ENCODE peak calls at places on chromosomes 1 and 21, in four cellular contexts. D, G, P and M are unnamed samples.

GRCh38 chr1:236524142-236524891 is 535 bp downstream of the LGALS8 start:
- DNase-seq in D (peak), G (peak), P (peak), M (peak)

GRCh38 chr1:204089044-204089751 is 16.3 kb downstream of the SOX13 start:
- DNase-seq in D (no peak), G (no peak), P (no peak), M (no peak)

GRCh38 chr21:36004441-36004840 is 55.9 kb downstream of the SETD4 start:
- DNase-seq in D (no peak), G (no peak), P (peak), M (peak)

GRCh38 chr1:12276225-12276624 is 46.4 kb downstream of the VPS13D start:
- DNase-seq in D (peak), G (peak), P (no peak), M (peak)

GRCh38 chr1:240285541-240285940 is 193.9 kb downstream of the FMN2 start:
- DNase-seq in D (no peak), G (no peak), P (no peak), M (no peak)

GRCh38 chr1:74317663-74318062 is 82.5 kb downstream of the TNNI3K start:
- DNase-seq in D (no peak), G (no peak), P (no peak), M (no peak)

GRCh38 chr1:231241751-231242150 is 739 bp downstream of the GNPAT start:
- DNase-seq in D (no peak), G (no peak), P (no peak), M (peak)

GRCh38 chr1:36520771-36521420 is 38.2 kb upstream of the CSF3R start:
- DNase-seq in D (no peak), G (no peak), P (no peak), M (no peak)

GRCh38 chr1:236075848-236076247 is 11.0 kb upstream of the NID1 start:
- DNase-seq in D (no peak), G (peak), P (no peak), M (no peak)

GRCh38 chr1:28860332-28861073 is 48.5 kb downstream of the OPRD1 start:
- DNase-seq in D (no peak), G (no peak), P (no peak), M (no peak)

GRCh38 chr21:36539434-36540150 is 59.7 kb upstream of the CLDN14 start:
- DNase-seq in D (no peak), G (no peak), P (no peak), M (no peak)

GRCh38 chr1:94143173-94143808 is 22.3 kb upstream of the ABCA4 start:
- DNase-seq in D (no peak), G (no peak), P (no peak), M (no peak)

GRCh38 chr1:151547119-151547899 is 7.2 kb downstream of the TUFT1 start:
- DNase-seq in D (peak), G (peak), P (no peak), M (no peak)

GRCh38 chr1:14168663-14169062 is 429.8 kb upstream of the KAZN start:
- DNase-seq in D (no peak), G (no peak), P (no peak), M (no peak)

GRCh38 chr1:32764826-32765545 is 52.2 kb downstream of the YARS1 start:
- DNase-seq in D (no peak), G (no peak), P (no peak), M (no peak)

GRCh38 chr1:176932114-176933104 is 232.1 kb downstream of the ASTN1 start:
- DNase-seq in D (no peak), G (no peak), P (no peak), M (no peak)

GRCh38 chr1:71157151-71157550 is 76.3 kb upstream of the ZRANB2 start:
- DNase-seq in D (no peak), G (no peak), P (no peak), M (no peak)

GRCh38 chr1:60227581-60228252 is 154.1 kb upstream of the C1orf87 start:
- DNase-seq in D (no peak), G (no peak), P (no peak), M (no peak)

GRCh38 chr1:86906419-86906818 is 7.5 kb downstream of the SELENOF start:
- DNase-seq in D (no peak), G (no peak), P (no peak), M (no peak)

GRCh38 chr1:93997756-93998155 is 88.5 kb upstream of the GCLM start:
- DNase-seq in D (no peak), G (no peak), P (no peak), M (no peak)

GRCh38 chr1:8373547-8374270 is 55.8 kb downstream of the SLC45A1 start:
- DNase-seq in D (no peak), G (no peak), P (no peak), M (no peak)

GRCh38 chr1:168520052-168520751 is 23.6 kb downstream of the XCL2 start:
- DNase-seq in D (peak), G (no peak), P (no peak), M (no peak)

GRCh38 chr1:3956527-3957170 is 56.6 kb upstream of the C1orf174 start:
- DNase-seq in D (no peak), G (no peak), P (no peak), M (no peak)

GRCh38 chr1:43706598-43707190 is 642 bp upstream of the ST3GAL3 start:
- DNase-seq in D (peak), G (peak), P (no peak), M (peak)

GRCh38 chr1:108034396-108034795 is 69.4 kb upstream of the VAV3 start:
- DNase-seq in D (no peak), G (no peak), P (no peak), M (no peak)

GRCh38 chr1:186206046-186206564 is 168.9 kb downstream of the TPR start:
- DNase-seq in D (no peak), G (no peak), P (no peak), M (no peak)

GRCh38 chr1:91556556-91556955 is 55.9 kb downstream of the CDC7 start:
- DNase-seq in D (no peak), G (no peak), P (no peak), M (no peak)

GRCh38 chr1:183844806-183845205 is 39.9 kb downstream of the RGL1 start:
- DNase-seq in D (no peak), G (no peak), P (peak), M (no peak)
- TF ChIP-seq CBFB in D (no peak), G (no peak), P (no peak), M (no peak)

GRCh38 chr1:7252411-7253117 is 467.3 kb downstream of the CAMTA1 start:
- DNase-seq in D (no peak), G (no peak), P (no peak), M (no peak)
- TF ChIP-seq CBFB in D (no peak), G (no peak), P (no peak), M (no peak)

DNA sequence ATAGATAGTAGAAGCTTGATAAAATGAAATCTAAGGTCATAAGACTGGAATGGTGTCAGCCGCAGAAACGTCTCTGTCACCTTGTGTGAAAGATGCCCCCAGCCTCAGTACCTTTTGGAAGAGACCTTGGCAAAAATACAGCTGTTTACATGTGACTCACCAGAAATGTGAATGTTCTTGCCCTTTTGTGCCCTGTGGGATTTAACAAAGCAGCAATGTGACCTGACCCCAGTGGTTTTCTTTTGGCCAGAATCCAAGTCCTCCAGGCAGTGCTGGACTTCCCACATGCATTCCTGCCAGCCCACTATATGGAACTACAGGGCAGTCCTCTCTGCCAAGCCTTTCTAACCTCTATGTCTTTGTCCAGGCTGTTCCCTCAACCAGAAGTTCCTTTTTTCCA is 27.2 kb upstream of the LRRC8C start:
- DNase-seq in D (no peak), G (peak), P (no peak), M (no peak)
- TF ChIP-seq CBFB in D (no peak), G (no peak), P (no peak), M (no peak)

DNA sequence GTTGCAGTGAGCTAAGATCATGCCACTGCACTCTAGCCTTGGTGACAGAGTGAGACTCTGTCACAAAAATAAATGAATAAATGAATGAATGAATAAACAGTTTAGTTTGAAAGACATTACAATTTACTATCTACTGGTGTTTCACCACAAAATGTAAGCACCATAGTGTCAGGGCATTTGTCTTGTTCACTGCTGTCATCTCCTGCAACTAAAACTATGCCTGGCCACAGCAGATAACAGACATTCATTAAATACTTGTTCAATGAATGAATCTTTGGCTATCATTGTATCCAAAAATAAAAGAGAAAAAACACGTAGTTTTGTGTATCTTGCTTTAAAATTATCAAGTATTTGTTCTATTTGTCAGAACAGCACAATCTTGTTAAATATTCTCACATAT is 32.5 kb downstream of the SASS6 start:
- DNase-seq in D (no peak), G (no peak), P (no peak), M (peak)
- TF ChIP-seq CBFB in D (no peak), G (no peak), P (no peak), M (no peak)